ENCODE peak calls at places on chromosomes 16 and 17, in ten cellular contexts. One of them, this sample, is unnamed.

GRCh38 chr17:29376667-29377268 is 13.4 kb upstream of the TAOK1 start:
- DNase-seq in stomach: no peak
- DNase-seq in esophagus squamous epithelium: no peak
- DNase-seq in sigmoid colon: peak; percentile 73
- DNase-seq in A549: peak; percentile 76
- DNase-seq in breast epithelium: no peak
- DNase-seq in uterus: no peak
- DNase-seq in ovary: no peak
- DNase-seq in esophagus muscularis mucosa: no peak
- DNase-seq in heart left ventricle: no peak
- DNase-seq in this sample: no peak

GRCh38 chr16:85794696-85795095 is 4.6 kb downstream of the EMC8 start:
- DNase-seq in heart left ventricle: no peak
- DNase-seq in uterus: no peak
- DNase-seq in sigmoid colon: no peak
- DNase-seq in A549: no peak
- DNase-seq in stomach: no peak
- DNase-seq in ovary: no peak
- DNase-seq in esophagus squamous epithelium: no peak
- DNase-seq in breast epithelium: no peak
- DNase-seq in esophagus muscularis mucosa: no peak
- DNase-seq in this sample: no peak

GRCh38 chr16:10100829-10101228 is 81.4 kb downstream of the GRIN2A start:
- DNase-seq in breast epithelium: no peak
- DNase-seq in heart left ventricle: no peak
- DNase-seq in stomach: no peak
- DNase-seq in uterus: no peak
- DNase-seq in A549: no peak
- DNase-seq in esophagus muscularis mucosa: no peak
- DNase-seq in ovary: no peak
- DNase-seq in esophagus squamous epithelium: no peak
- DNase-seq in sigmoid colon: no peak
- DNase-seq in this sample: no peak

GRCh38 chr17:28372203-28372944 is 880 bp downstream of the SARM1 start:
- DNase-seq in esophagus muscularis mucosa: no peak
- DNase-seq in heart left ventricle: no peak
- DNase-seq in esophagus squamous epithelium: no peak
- DNase-seq in breast epithelium: no peak
- DNase-seq in A549: no peak
- DNase-seq in stomach: no peak
- DNase-seq in sigmoid colon: no peak
- DNase-seq in uterus: no peak
- DNase-seq in ovary: peak; percentile 58
- DNase-seq in this sample: peak; percentile 22

GRCh38 chr17:67386965-67387551 is 10.0 kb downstream of the PITPNC1 start:
- DNase-seq in esophagus squamous epithelium: no peak
- DNase-seq in stomach: peak; percentile 42
- DNase-seq in uterus: no peak
- DNase-seq in A549: peak; percentile 82
- DNase-seq in esophagus muscularis mucosa: no peak
- DNase-seq in sigmoid colon: no peak
- DNase-seq in heart left ventricle: no peak
- DNase-seq in breast epithelium: no peak
- DNase-seq in ovary: peak; percentile 67
- DNase-seq in this sample: peak; percentile 76

GRCh38 chr17:60641810-60642220 is 35.8 kb upstream of the BCAS3 start:
- DNase-seq in breast epithelium: no peak
- DNase-seq in A549: peak; percentile 81
- DNase-seq in uterus: peak; percentile 67
- DNase-seq in esophagus squamous epithelium: no peak
- DNase-seq in esophagus muscularis mucosa: no peak
- DNase-seq in stomach: peak; percentile 63
- DNase-seq in sigmoid colon: peak; percentile 78
- DNase-seq in heart left ventricle: peak; percentile 68
- DNase-seq in ovary: no peak
- DNase-seq in this sample: peak; percentile 74

GRCh38 chr17:53316073-53316472 is 506.7 kb upstream of the KIF2B start:
- DNase-seq in sigmoid colon: no peak
- DNase-seq in esophagus muscularis mucosa: no peak
- DNase-seq in breast epithelium: no peak
- DNase-seq in A549: no peak
- DNase-seq in heart left ventricle: no peak
- DNase-seq in ovary: no peak
- DNase-seq in uterus: no peak
- DNase-seq in esophagus squamous epithelium: no peak
- DNase-seq in stomach: no peak
- DNase-seq in this sample: no peak

GRCh38 chr16:87297918-87298631 is 19.1 kb downstream of the C16orf95 start:
- DNase-seq in heart left ventricle: no peak
- DNase-seq in stomach: no peak
- DNase-seq in esophagus muscularis mucosa: no peak
- DNase-seq in esophagus squamous epithelium: no peak
- DNase-seq in sigmoid colon: no peak
- DNase-seq in ovary: no peak
- DNase-seq in uterus: no peak
- DNase-seq in A549: peak; percentile 68
- DNase-seq in breast epithelium: no peak
- DNase-seq in this sample: no peak

GRCh38 chr16:783404-784161 is 4.6 kb downstream of the RPUSD1 start:
- DNase-seq in stomach: peak; percentile 43
- DNase-seq in sigmoid colon: no peak
- DNase-seq in ovary: peak; percentile 84
- DNase-seq in A549: no peak
- DNase-seq in esophagus muscularis mucosa: no peak
- DNase-seq in breast epithelium: no peak
- DNase-seq in uterus: peak; percentile 40
- DNase-seq in heart left ventricle: no peak
- DNase-seq in esophagus squamous epithelium: no peak
- DNase-seq in this sample: no peak
- TF ChIP-seq POLR2A in stomach: no peak
- TF ChIP-seq POLR2A in sigmoid colon: no peak
- TF ChIP-seq POLR2A in ovary: no peak
- TF ChIP-seq POLR2A in A549: no peak
- TF ChIP-seq POLR2A in esophagus muscularis mucosa: no peak
- TF ChIP-seq POLR2A in breast epithelium: no peak
- TF ChIP-seq POLR2A in uterus: no peak
- TF ChIP-seq POLR2A in heart left ventricle: no peak
- TF ChIP-seq POLR2A in esophagus squamous epithelium: no peak
- TF ChIP-seq POLR2A in this sample: no peak

DNA sequence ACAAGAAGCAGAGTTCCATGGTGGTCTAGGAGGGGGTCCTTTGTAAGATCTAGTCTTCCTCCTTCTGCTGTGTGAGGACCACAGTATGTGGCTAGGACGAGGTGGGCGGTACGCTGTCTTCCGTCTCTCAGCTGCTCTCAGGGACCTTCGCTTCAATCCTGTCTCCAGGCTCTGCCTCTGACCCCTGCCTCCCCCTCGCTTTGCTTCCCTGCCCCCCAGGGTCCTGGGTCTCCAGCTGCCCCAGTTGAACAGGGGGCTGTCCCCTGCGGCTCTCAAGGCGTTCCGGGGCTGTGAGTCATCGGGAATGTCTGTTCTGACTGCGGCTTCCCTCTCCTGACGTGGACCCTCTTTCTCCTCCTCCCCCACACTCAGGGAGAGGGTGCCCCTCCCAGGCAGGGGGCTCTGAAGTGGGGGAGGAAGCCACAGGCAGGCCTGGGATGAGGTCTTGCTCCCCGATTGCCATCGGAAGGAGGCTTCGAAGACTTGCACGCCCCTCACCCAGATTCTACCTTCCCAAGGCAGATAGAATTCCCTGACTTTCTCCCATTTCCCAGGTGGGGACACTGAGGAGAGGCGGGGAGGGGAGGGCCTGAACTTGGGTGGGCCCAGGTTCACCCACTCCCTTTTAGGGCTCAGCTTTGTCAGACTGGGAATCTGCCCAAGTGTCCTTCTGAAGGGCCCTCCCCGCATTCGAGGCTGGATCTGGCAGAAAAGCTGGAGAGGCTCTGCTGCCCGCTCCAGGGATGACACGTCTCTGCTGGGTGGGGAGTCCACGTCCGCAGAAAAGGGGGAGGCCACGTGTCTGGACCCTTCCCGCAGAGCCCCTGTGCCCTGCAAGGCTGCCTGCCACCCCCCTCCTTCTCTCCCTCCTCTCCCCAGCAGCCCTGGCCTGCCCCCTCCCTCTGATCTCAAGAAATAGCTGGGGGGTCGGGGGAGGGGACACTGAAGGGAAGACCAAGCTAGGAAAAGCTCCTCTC is 9.1 kb upstream of the COL1A1 start:
- DNase-seq in stomach: no peak
- DNase-seq in A549: peak; percentile 85
- DNase-seq in sigmoid colon: peak; percentile 94
- DNase-seq in breast epithelium: no peak
- DNase-seq in ovary: peak; percentile 92
- DNase-seq in heart left ventricle: peak; percentile 72
- DNase-seq in uterus: peak; percentile 95
- DNase-seq in esophagus muscularis mucosa: no peak
- DNase-seq in esophagus squamous epithelium: no peak
- DNase-seq in this sample: peak; percentile 73
- TF ChIP-seq POLR2A in stomach: no peak
- TF ChIP-seq POLR2A in A549: no peak
- TF ChIP-seq POLR2A in sigmoid colon: no peak
- TF ChIP-seq POLR2A in breast epithelium: no peak
- TF ChIP-seq POLR2A in ovary: no peak
- TF ChIP-seq POLR2A in heart left ventricle: no peak
- TF ChIP-seq POLR2A in uterus: no peak
- TF ChIP-seq POLR2A in esophagus muscularis mucosa: no peak
- TF ChIP-seq POLR2A in esophagus squamous epithelium: no peak
- TF ChIP-seq POLR2A in this sample: no peak

DNA sequence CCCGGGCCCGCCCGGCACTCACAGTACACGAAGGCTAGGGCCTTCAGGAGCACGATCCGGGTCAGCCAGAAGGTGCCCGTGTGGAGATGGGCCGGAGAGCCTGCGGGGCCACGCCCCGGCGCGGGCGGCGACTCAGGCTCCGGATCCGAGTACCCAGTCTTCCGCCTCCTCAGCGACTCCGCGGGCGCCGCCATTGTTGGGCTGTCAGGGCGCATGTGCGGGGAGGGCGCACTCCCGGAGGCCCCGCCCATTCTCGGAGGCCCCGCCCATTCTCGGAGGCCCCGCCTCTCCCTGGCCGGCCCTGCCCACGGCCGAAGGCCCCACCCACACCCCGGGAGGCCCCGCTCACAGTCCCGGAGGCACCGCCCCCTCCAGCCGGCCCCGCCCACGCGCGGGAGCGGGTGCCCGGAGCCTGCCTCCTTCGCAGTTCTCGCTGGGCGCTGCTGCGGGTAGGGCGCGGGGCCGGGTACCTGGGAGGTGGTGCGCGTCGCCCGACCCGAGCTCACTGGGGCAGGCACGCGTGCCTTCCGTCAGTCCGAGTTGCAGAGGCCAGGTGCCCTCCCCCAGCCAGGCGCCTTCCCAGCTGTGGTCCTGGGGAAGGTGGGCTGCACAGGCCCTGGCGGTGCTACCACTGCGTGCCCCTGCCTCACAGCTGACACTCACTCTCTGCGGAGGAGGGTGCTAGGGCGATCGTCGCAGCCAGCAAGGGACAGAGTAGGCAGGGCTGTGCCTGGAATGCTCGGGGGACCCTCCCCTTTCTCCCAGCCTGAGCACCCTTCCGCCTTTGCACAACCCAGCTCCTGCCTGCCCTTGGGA is at the start of gene LMF1:
- DNase-seq in sigmoid colon: peak; percentile 97
- DNase-seq in A549: peak; percentile 90
- DNase-seq in esophagus muscularis mucosa: peak; percentile 96
- DNase-seq in heart left ventricle: peak; percentile 94
- DNase-seq in uterus: peak; percentile 87
- DNase-seq in ovary: peak; percentile 98
- DNase-seq in stomach: peak; percentile 97
- DNase-seq in esophagus squamous epithelium: peak; percentile 56
- DNase-seq in breast epithelium: peak; percentile 97
- DNase-seq in this sample: peak; percentile 93
- TF ChIP-seq POLR2A in sigmoid colon: no peak
- TF ChIP-seq POLR2A in A549: peak; percentile 78
- TF ChIP-seq POLR2A in esophagus muscularis mucosa: no peak
- TF ChIP-seq POLR2A in heart left ventricle: peak; percentile 72
- TF ChIP-seq POLR2A in uterus: peak; percentile 58
- TF ChIP-seq POLR2A in ovary: peak; percentile 48
- TF ChIP-seq POLR2A in stomach: no peak
- TF ChIP-seq POLR2A in esophagus squamous epithelium: no peak
- TF ChIP-seq POLR2A in breast epithelium: peak; percentile 40
- TF ChIP-seq POLR2A in this sample: peak; percentile 62

GRCh38 chr17:75645889-75646625 is 12.8 kb downstream of the SMIM5 start:
- DNase-seq in breast epithelium: peak; percentile 49
- DNase-seq in stomach: peak; percentile 94
- DNase-seq in sigmoid colon: peak; percentile 64
- DNase-seq in esophagus muscularis mucosa: no peak
- DNase-seq in ovary: peak; percentile 35
- DNase-seq in esophagus squamous epithelium: no peak
- DNase-seq in uterus: peak; percentile 52
- DNase-seq in heart left ventricle: no peak
- DNase-seq in A549: peak; percentile 99
- DNase-seq in this sample: no peak
- TF ChIP-seq POLR2A in breast epithelium: no peak
- TF ChIP-seq POLR2A in stomach: peak; percentile 46
- TF ChIP-seq POLR2A in sigmoid colon: peak; percentile 47
- TF ChIP-seq POLR2A in esophagus muscularis mucosa: no peak
- TF ChIP-seq POLR2A in ovary: no peak
- TF ChIP-seq POLR2A in esophagus squamous epithelium: no peak
- TF ChIP-seq POLR2A in uterus: peak; percentile 33
- TF ChIP-seq POLR2A in heart left ventricle: no peak
- TF ChIP-seq POLR2A in A549: peak; percentile 38
- TF ChIP-seq POLR2A in this sample: peak; percentile 86

GRCh38 chr17:75827291-75828050 is 16.7 kb downstream of the UNC13D start:
- DNase-seq in A549: peak; percentile 92
- DNase-seq in uterus: peak; percentile 72
- DNase-seq in esophagus squamous epithelium: no peak
- DNase-seq in breast epithelium: no peak
- DNase-seq in esophagus muscularis mucosa: no peak
- DNase-seq in heart left ventricle: peak; percentile 70
- DNase-seq in stomach: peak; percentile 62
- DNase-seq in ovary: peak; percentile 85
- DNase-seq in sigmoid colon: peak; percentile 91
- DNase-seq in this sample: peak; percentile 67

GRCh38 chr17:75824591-75825518 is 19.3 kb downstream of the UNC13D start:
- DNase-seq in esophagus squamous epithelium: no peak
- DNase-seq in esophagus muscularis mucosa: no peak
- DNase-seq in ovary: no peak
- DNase-seq in breast epithelium: no peak
- DNase-seq in sigmoid colon: peak; percentile 57
- DNase-seq in A549: no peak
- DNase-seq in heart left ventricle: no peak
- DNase-seq in uterus: peak; percentile 17
- DNase-seq in stomach: no peak
- DNase-seq in this sample: no peak

GRCh38 chr17:75824050-75824552 is 20.1 kb downstream of the UNC13D start:
- DNase-seq in breast epithelium: no peak
- DNase-seq in uterus: no peak
- DNase-seq in esophagus squamous epithelium: no peak
- DNase-seq in sigmoid colon: no peak
- DNase-seq in A549: no peak
- DNase-seq in stomach: no peak
- DNase-seq in esophagus muscularis mucosa: no peak
- DNase-seq in ovary: no peak
- DNase-seq in heart left ventricle: no peak
- DNase-seq in this sample: no peak

GRCh38 chr17:75826561-75827290 is 17.5 kb downstream of the UNC13D start:
- DNase-seq in esophagus squamous epithelium: no peak
- DNase-seq in sigmoid colon: no peak
- DNase-seq in uterus: no peak
- DNase-seq in A549: no peak
- DNase-seq in esophagus muscularis mucosa: no peak
- DNase-seq in ovary: no peak
- DNase-seq in stomach: no peak
- DNase-seq in heart left ventricle: no peak
- DNase-seq in breast epithelium: no peak
- DNase-seq in this sample: no peak

GRCh38 chr17:75825748-75826370 is 18.3 kb downstream of the UNC13D start:
- DNase-seq in breast epithelium: no peak
- DNase-seq in stomach: no peak
- DNase-seq in sigmoid colon: no peak
- DNase-seq in esophagus squamous epithelium: no peak
- DNase-seq in esophagus muscularis mucosa: no peak
- DNase-seq in A549: no peak
- DNase-seq in heart left ventricle: no peak
- DNase-seq in uterus: no peak
- DNase-seq in ovary: no peak
- DNase-seq in this sample: no peak
- TF ChIP-seq POLR2A in breast epithelium: no peak
- TF ChIP-seq POLR2A in stomach: no peak
- TF ChIP-seq POLR2A in sigmoid colon: no peak
- TF ChIP-seq POLR2A in esophagus squamous epithelium: no peak
- TF ChIP-seq POLR2A in esophagus muscularis mucosa: no peak
- TF ChIP-seq POLR2A in A549: no peak
- TF ChIP-seq POLR2A in heart left ventricle: no peak
- TF ChIP-seq POLR2A in uterus: no peak
- TF ChIP-seq POLR2A in ovary: no peak
- TF ChIP-seq POLR2A in this sample: no peak

This sample was measured in Peyer's patch.